ENCODE peak calls at places on chromosomes 4 and X, in six cellular contexts. M, U, L, H, X and S are unnamed samples.

GRCh38 chr4:149699642-149700041 is 116.0 kb downstream of the IQCM start:
- DNase-seq in M (no peak), U (no peak), L (no peak), H (no peak), X (no peak), S (no peak)

GRCh38 chr4:54643172-54643571 is 14.6 kb upstream of the KIT start:
- DNase-seq in M (no peak), U (no peak), L (no peak), H (no peak), X (no peak), S (no peak)

GRCh38 chr4:47528651-47529050 is 43.6 kb downstream of the ATP10D start:
- DNase-seq in M (no peak), U (no peak), L (no peak), H (no peak), X (peak; percentile 67), S (no peak)

GRCh38 chr4:183659919-183660318 is 826 bp downstream of the TRAPPC11 start:
- DNase-seq in M (no peak), U (peak; percentile 22), L (no peak), H (no peak), X (peak; percentile 7), S (no peak)

GRCh38 chr4:65918872-65919271 is 248.6 kb upstream of the EPHA5 start:
- DNase-seq in M (no peak), U (no peak), L (no peak), H (no peak), X (no peak), S (no peak)

GRCh38 chr4:15848191-15848842 is 70.2 kb downstream of the CD38 start:
- DNase-seq in M (no peak), U (no peak), L (no peak), H (no peak), X (no peak), S (no peak)

GRCh38 chr4:7226993-7227392 is 34.7 kb downstream of the SORCS2 start:
- DNase-seq in M (no peak), U (peak; percentile 70), L (no peak), H (no peak), X (no peak), S (no peak)

GRCh38 chr4:22969314-22969896 is 276.7 kb downstream of the GBA3 start:
- DNase-seq in M (no peak), U (no peak), L (no peak), H (no peak), X (peak; percentile 4), S (no peak)

GRCh38 chr4:183905081-183905592 is at the start of gene STOX2:
- DNase-seq in M (no peak), U (peak; percentile 93), L (no peak), H (peak; percentile 72), X (peak; percentile 55), S (no peak)

GRCh38 chr4:105605493-105605892 is 53.1 kb downstream of the ARHGEF38 start:
- DNase-seq in M (no peak), U (no peak), L (no peak), H (no peak), X (peak; percentile 17), S (no peak)

GRCh38 chrX:149512225-149512885 is 7.2 kb upstream of the IDS start:
- DNase-seq in M (peak; percentile 50), U (peak; percentile 58), L (peak; percentile 48), H (peak; percentile 2), X (peak; percentile 38), S (no peak)

GRCh38 chrX:154779261-154779660 is 16.6 kb downstream of the DKC1 start:
- DNase-seq in M (no peak), U (no peak), L (no peak), H (no peak), X (peak; percentile 82), S (no peak)

DNA sequence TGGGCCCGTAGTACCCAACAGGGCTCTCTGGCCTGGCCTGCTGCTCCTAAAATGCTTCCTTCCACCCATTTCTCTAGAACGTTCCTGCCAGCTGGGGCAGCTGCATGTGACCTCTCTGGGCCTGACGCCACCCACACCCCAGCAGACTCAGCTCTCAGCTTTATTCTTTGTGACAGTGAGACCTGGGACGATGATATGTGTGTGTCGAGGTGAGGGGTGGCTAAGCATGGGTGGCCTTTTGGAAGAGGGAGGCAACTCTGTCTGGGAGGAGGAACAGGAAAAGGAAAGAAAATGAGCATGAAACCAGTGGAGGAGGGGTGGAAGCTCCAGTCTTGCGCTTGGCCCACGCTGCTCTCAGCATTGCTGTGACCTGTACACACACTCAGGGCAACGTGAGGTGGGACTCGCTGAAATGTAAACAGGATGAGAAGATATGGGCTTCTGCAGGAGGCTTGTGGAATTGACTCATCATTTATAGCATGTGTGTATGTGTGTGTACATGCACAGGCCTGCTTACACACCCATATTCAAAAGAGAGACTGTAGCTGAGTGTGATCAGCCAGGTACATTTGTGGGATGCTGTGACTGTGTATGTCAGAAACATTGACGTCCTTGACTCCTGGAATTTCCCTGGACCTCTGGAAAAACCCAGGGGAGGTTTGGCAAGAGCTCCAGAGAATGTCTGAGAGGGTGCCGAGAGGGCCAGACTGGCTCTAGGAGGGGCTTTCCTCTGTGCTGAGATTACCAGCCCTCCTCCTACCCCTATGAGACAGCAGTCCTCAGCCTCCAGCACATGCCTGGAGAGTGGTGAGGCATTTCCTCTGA is 137.9 kb downstream of the PJA1 start:
- DNase-seq in M (no peak), U (no peak), L (no peak), H (no peak), X (peak; percentile 93), S (no peak)
- H3K27ac ChIP-seq in M (no peak overlapping the region), U (no peak overlapping the region), L (no peak overlapping the region), H (no peak overlapping the region), X (peak overlapping the region; percentile 84), S (no peak overlapping the region)

DNA sequence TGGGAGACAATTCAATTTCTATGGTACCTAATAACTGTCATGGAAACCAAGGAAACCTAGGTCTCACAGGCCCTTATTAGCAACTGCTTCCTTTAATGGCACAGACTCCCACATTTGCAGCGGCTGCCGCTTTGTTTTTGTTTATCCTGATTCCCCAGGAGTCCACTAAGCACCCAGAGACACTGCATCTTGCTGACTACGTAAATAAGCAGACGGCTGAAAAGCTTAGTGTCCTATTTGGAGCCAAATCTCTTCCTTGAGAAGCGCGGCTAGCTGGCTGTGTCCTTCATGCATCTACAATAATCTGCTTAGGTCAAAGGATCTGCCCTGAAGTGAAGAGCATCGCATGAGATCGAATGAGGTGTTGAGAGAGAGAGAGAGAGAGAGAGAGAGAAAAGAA is 494.4 kb downstream of the TMA16 start:
- DNase-seq in M (no peak), U (no peak), L (no peak), H (no peak), X (no peak), S (no peak)
- H3K27ac ChIP-seq in M (no peak overlapping the region), U (no peak overlapping the region), L (no peak overlapping the region), H (no peak overlapping the region), X (no peak overlapping the region), S (no peak overlapping the region)

GRCh38 chr4:158782539-158783360 is 13.9 kb downstream of the FNIP2 start:
- DNase-seq in M (no peak), U (no peak), L (no peak), H (no peak), X (peak; percentile 61), S (no peak)
- H3K27ac ChIP-seq in M (no peak overlapping the region), U (peak overlapping the region; percentile 48), L (no peak overlapping the region), H (no peak overlapping the region), X (no peak overlapping the region), S (no peak overlapping the region)

GRCh38 chrX:68837119-68837518 is 8.3 kb downstream of the EFNB1 start:
- DNase-seq in M (no peak), U (no peak), L (no peak), H (no peak), X (no peak), S (no peak)
- H3K27ac ChIP-seq in M (no peak overlapping the region), U (no peak overlapping the region), L (no peak overlapping the region), H (no peak overlapping the region), X (no peak overlapping the region), S (no peak overlapping the region)

GRCh38 chrX:1535241-1536041 is 1.5 kb downstream of the P2RY8 start:
- DNase-seq in M (peak; percentile 50), U (no peak), L (no peak), H (no peak), X (no peak), S (peak; percentile 23)
- H3K27ac ChIP-seq in M (peak overlapping the region; percentile 99), U (no peak overlapping the region), L (peak overlapping the region; percentile 82), H (no peak overlapping the region), X (no peak overlapping the region), S (peak overlapping the region; percentile 92)